ENCODE peak calls at places on chromosomes 7 and 10, in six cellular contexts. D, B, R, F, K and X are unnamed samples. For H3K36me3 and H3K4me1, the result is how much of the 10 kb centered on the place peaks cover.

GRCh38 chr10:98340946-98341345 is 73.0 kb upstream of the LOXL4 start:
- DNase-seq in D (no peak), B (no peak), R (no peak), F (peak), K (no peak), X (no peak)

GRCh38 chr7:158796667-158797066 is 32.6 kb downstream of the ESYT2 start:
- DNase-seq in D (no peak), B (no peak), R (no peak), F (no peak), K (no peak), X (no peak)

GRCh38 chr7:95026421-95027072 is 119.2 kb downstream of the PPP1R9A start:
- DNase-seq in D (no peak), B (no peak), R (peak), F (no peak), K (no peak), X (no peak)

GRCh38 chr7:2120251-2120660 is 112.5 kb downstream of the MAD1L1 start:
- DNase-seq in D (no peak), B (no peak), R (no peak), F (no peak), K (no peak), X (no peak)

GRCh38 chr10:7409045-7409731 is 1.6 kb downstream of the SFMBT2 start:
- DNase-seq in D (peak), B (peak), R (peak), F (no peak), K (peak), X (peak)

GRCh38 chr7:6705959-6706665 is 635 bp downstream of the ZNF12 start:
- DNase-seq in D (peak), B (peak), R (peak), F (peak), K (peak), X (peak)

GRCh38 chr7:128266891-128267839 is 26.1 kb downstream of the LEP start:
- DNase-seq in D (peak), B (no peak), R (peak), F (peak), K (peak), X (peak)

GRCh38 chr7:1460757-1461639 is 1.7 kb upstream of the MICALL2 start:
- DNase-seq in D (peak), B (peak), R (peak), F (peak), K (peak), X (peak)

GRCh38 chr7:4683043-4683883 is 1.2 kb downstream of the FOXK1 start:
- DNase-seq in D (peak), B (peak), R (peak), F (no peak), K (no peak), X (peak)

GRCh38 chr7:36871863-36872262 is 147.6 kb upstream of the AOAH start:
- DNase-seq in D (no peak), B (peak), R (no peak), F (peak), K (no peak), X (no peak)

GRCh38 chr10:50501899-50502556 is 121.7 kb downstream of the SGMS1 start:
- DNase-seq in D (no peak), B (no peak), R (no peak), F (no peak), K (no peak), X (no peak)

GRCh38 chr7:151725844-151726770 is 150.8 kb downstream of the PRKAG2 start:
- DNase-seq in D (no peak), B (no peak), R (no peak), F (peak), K (no peak), X (no peak)

DNA sequence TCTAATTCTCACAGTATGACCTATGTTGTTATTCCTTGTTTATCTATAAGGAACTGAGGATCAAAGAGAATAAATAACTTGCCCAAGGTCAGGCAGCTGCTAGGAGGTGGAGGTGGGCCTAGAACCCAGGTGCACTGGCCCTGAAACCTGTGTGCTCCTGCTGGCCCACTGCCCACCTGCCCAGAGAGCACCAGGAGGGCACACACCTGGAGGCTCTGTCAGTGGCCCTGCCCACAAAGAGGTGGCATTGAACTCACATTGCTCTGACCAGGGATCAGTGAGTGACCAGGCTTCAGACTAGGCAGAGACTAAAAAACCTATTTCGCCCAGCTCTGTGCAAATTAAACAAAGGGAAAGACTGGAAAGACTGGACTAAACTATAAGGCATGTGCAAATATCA is 210.6 kb downstream of the TNS3 start:
- DNase-seq in D (no peak), B (no peak), R (no peak), F (no peak), K (peak), X (no peak)
- TF ChIP-seq POLR2A in D (no peak), B (no peak), R (no peak), F (no peak), K (no peak), X (no peak)

DNA sequence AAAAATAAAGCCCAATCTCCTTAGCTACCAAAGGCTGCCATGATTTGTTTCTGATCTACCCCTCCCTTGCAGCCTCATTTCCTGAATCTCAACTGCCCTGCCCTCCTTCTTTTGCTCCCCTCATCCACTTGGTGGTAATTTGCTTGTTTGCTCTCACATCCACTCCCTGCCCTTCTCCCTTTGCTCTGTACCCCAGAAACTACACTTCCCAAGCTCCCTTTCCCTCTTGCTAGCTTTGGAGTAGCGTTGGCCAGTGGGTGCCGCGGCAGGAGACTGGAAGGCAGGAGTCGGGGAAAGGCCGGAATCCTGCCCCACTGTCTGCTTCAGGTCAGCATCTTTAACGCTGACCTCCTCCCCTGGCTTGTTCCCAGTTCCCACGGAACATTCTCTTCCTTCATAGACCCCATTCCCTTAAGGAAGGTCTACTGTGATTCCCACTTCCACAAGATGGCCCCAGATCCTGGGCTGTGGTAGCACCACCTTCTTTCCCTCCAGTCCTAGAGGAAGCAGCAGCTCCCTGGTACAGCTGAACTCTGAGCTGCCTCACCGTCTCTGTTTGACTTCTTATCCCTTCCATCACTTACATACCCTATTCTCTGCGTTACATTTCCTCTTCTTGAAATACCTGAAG is 79.1 kb downstream of the PIK3CG start:
- DNase-seq in D (no peak), B (no peak), R (no peak), F (no peak), K (no peak), X (no peak)
- H3K36me3 ChIP-seq in D (under half), B (under half), R (under half), F (under half), K (under half), X (under half)

GRCh38 chr7:74282748-74283459 is 6.3 kb upstream of the CLIP2 start:
- DNase-seq in D (no peak), B (no peak), R (no peak), F (no peak), K (no peak), X (no peak)

GRCh38 chr7:74286131-74286530 is 3.1 kb upstream of the CLIP2 start:
- DNase-seq in D (no peak), B (no peak), R (no peak), F (no peak), K (no peak), X (no peak)

GRCh38 chr7:74284781-74285259 is 4.4 kb upstream of the CLIP2 start:
- DNase-seq in D (no peak), B (no peak), R (no peak), F (no peak), K (peak), X (no peak)

GRCh38 chr7:74280985-74281384 is 8.2 kb upstream of the CLIP2 start:
- DNase-seq in D (no peak), B (peak), R (no peak), F (peak), K (no peak), X (no peak)

DNA sequence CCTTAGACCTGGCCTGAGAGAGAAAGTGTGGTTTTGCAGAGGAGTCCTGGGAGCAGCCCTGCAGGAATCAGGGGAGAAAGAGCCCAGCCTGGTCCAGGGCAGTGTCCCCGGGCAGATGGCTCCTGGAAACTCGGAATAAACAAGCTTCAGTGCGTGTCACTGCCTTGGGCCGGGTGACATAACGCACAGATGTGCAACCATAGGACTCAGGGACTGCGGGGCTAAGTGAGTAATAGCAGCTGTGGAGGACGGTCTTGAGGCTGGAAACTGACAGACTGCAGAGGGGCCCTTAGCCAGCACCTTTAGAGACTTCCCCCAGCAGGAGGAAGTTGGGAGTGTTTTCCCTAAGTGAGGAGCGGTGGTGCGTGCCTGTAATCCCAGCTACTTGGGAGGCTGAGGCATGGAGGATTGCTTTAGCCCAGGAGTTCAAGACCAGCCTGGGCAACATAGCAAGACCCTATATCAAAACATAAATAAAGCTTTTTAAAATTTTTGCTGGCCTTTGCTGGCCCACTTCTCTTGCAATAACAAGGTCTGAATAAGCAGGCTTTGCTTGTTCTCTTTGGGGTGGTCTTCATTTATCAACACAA is 5.3 kb upstream of the CLIP2 start:
- DNase-seq in D (no peak), B (peak), R (no peak), F (peak), K (no peak), X (no peak)
- H3K4me1 ChIP-seq in D (under half), B (under half), R (under half), F (under half), K (under half), X (under half)

GRCh38 chr10:119829429-119829828 is 43.2 kb downstream of the MCMBP start:
- DNase-seq in D (no peak), B (no peak), R (no peak), F (no peak), K (no peak), X (no peak)
- TF ChIP-seq POLR2A in D (no peak), B (no peak), R (no peak), F (no peak), K (no peak), X (no peak)

GRCh38 chr7:28490831-28491230 is 78.5 kb downstream of the CREB5 start:
- DNase-seq in D (no peak), B (no peak), R (no peak), F (no peak), K (no peak), X (no peak)
- H3K36me3 ChIP-seq in D (under half), B (under half), R (under half), F (under half), K (under half), X (under half)